ENCODE peak calls at places on chromosomes 11 and 22, in ten cellular contexts. One of them, this sample, is unnamed. For H3K9me3 and H3K4me1, the result is how much of the 10 kb centered on the place peaks cover.

GRCh38 chr11:122850076-122850631 is 11.9 kb downstream of the CRTAM start:
- DNase-seq in gastrocnemius medialis: no peak
- DNase-seq in effector memory CD4-positive, alpha-beta T cell: peak
- DNase-seq in lower lobe of right lung: no peak
- DNase-seq in endothelial cell of umbilical vein: no peak
- DNase-seq in cardiac muscle cell: peak
- DNase-seq in HCT116: no peak
- DNase-seq in ovary: no peak
- DNase-seq in neuronal stem cell: no peak
- DNase-seq in GM23248: peak
- DNase-seq in this sample: no peak

GRCh38 chr11:690738-691633 is 4.0 kb downstream of the DEAF1 start:
- DNase-seq in HCT116: no peak
- DNase-seq in neuronal stem cell: no peak
- DNase-seq in lower lobe of right lung: no peak
- DNase-seq in cardiac muscle cell: no peak
- DNase-seq in endothelial cell of umbilical vein: peak
- DNase-seq in GM23248: no peak
- DNase-seq in ovary: no peak
- DNase-seq in gastrocnemius medialis: no peak
- DNase-seq in effector memory CD4-positive, alpha-beta T cell: no peak
- DNase-seq in this sample: no peak

GRCh38 chr22:39266398-39267030 is 21.7 kb upstream of the PDGFB start:
- DNase-seq in effector memory CD4-positive, alpha-beta T cell: no peak
- DNase-seq in neuronal stem cell: no peak
- DNase-seq in cardiac muscle cell: no peak
- DNase-seq in endothelial cell of umbilical vein: no peak
- DNase-seq in GM23248: peak
- DNase-seq in gastrocnemius medialis: no peak
- DNase-seq in ovary: no peak
- DNase-seq in HCT116: no peak
- DNase-seq in lower lobe of right lung: no peak
- DNase-seq in this sample: no peak

GRCh38 chr11:45543808-45544422 is 121.5 kb downstream of the CHST1 start:
- DNase-seq in neuronal stem cell: peak
- DNase-seq in GM23248: peak
- DNase-seq in endothelial cell of umbilical vein: peak
- DNase-seq in HCT116: no peak
- DNase-seq in gastrocnemius medialis: no peak
- DNase-seq in ovary: no peak
- DNase-seq in cardiac muscle cell: peak
- DNase-seq in effector memory CD4-positive, alpha-beta T cell: no peak
- DNase-seq in lower lobe of right lung: no peak
- DNase-seq in this sample: no peak

GRCh38 chr11:57255618-57256017 is 18.6 kb upstream of the APLNR start:
- DNase-seq in gastrocnemius medialis: no peak
- DNase-seq in effector memory CD4-positive, alpha-beta T cell: no peak
- DNase-seq in HCT116: no peak
- DNase-seq in lower lobe of right lung: no peak
- DNase-seq in endothelial cell of umbilical vein: no peak
- DNase-seq in GM23248: peak
- DNase-seq in ovary: no peak
- DNase-seq in neuronal stem cell: no peak
- DNase-seq in cardiac muscle cell: no peak
- DNase-seq in this sample: no peak

GRCh38 chr11:45843158-45843924 is 3.9 kb upstream of the CRY2 start:
- DNase-seq in gastrocnemius medialis: peak
- DNase-seq in HCT116: peak
- DNase-seq in cardiac muscle cell: peak
- DNase-seq in ovary: peak
- DNase-seq in neuronal stem cell: peak
- DNase-seq in lower lobe of right lung: peak
- DNase-seq in effector memory CD4-positive, alpha-beta T cell: peak
- DNase-seq in endothelial cell of umbilical vein: peak
- DNase-seq in GM23248: peak
- DNase-seq in this sample: peak

GRCh38 chr11:47327949-47328348 is 24.6 kb downstream of the MYBPC3 start:
- DNase-seq in cardiac muscle cell: no peak
- DNase-seq in endothelial cell of umbilical vein: no peak
- DNase-seq in ovary: no peak
- DNase-seq in neuronal stem cell: no peak
- DNase-seq in GM23248: no peak
- DNase-seq in HCT116: no peak
- DNase-seq in gastrocnemius medialis: no peak
- DNase-seq in lower lobe of right lung: no peak
- DNase-seq in effector memory CD4-positive, alpha-beta T cell: no peak
- DNase-seq in this sample: no peak

GRCh38 chr11:30566482-30566881 is 19.7 kb downstream of the MPPED2 start:
- DNase-seq in HCT116: no peak
- DNase-seq in GM23248: no peak
- DNase-seq in neuronal stem cell: no peak
- DNase-seq in cardiac muscle cell: no peak
- DNase-seq in ovary: no peak
- DNase-seq in lower lobe of right lung: no peak
- DNase-seq in effector memory CD4-positive, alpha-beta T cell: no peak
- DNase-seq in endothelial cell of umbilical vein: no peak
- DNase-seq in gastrocnemius medialis: no peak
- DNase-seq in this sample: no peak

GRCh38 chr11:107808526-107808925 is 50.1 kb downstream of the SLC35F2 start:
- DNase-seq in gastrocnemius medialis: no peak
- DNase-seq in effector memory CD4-positive, alpha-beta T cell: no peak
- DNase-seq in HCT116: no peak
- DNase-seq in GM23248: no peak
- DNase-seq in cardiac muscle cell: no peak
- DNase-seq in lower lobe of right lung: no peak
- DNase-seq in endothelial cell of umbilical vein: no peak
- DNase-seq in ovary: no peak
- DNase-seq in neuronal stem cell: no peak
- DNase-seq in this sample: no peak

GRCh38 chr22:22787805-22788459 is 99.7 kb upstream of the IGLL5 start:
- DNase-seq in cardiac muscle cell: no peak
- DNase-seq in HCT116: peak
- DNase-seq in ovary: peak
- DNase-seq in GM23248: peak
- DNase-seq in endothelial cell of umbilical vein: peak
- DNase-seq in gastrocnemius medialis: no peak
- DNase-seq in neuronal stem cell: peak
- DNase-seq in effector memory CD4-positive, alpha-beta T cell: peak
- DNase-seq in lower lobe of right lung: peak
- DNase-seq in this sample: peak

GRCh38 chr22:29820941-29821789 is 16.9 kb downstream of the ASCC2 start:
- DNase-seq in effector memory CD4-positive, alpha-beta T cell: no peak
- DNase-seq in gastrocnemius medialis: no peak
- DNase-seq in GM23248: peak
- DNase-seq in neuronal stem cell: no peak
- DNase-seq in HCT116: peak
- DNase-seq in ovary: no peak
- DNase-seq in lower lobe of right lung: peak
- DNase-seq in cardiac muscle cell: peak
- DNase-seq in endothelial cell of umbilical vein: peak
- DNase-seq in this sample: peak

GRCh38 chr11:44321059-44321458 is 11.1 kb upstream of the ALX4 start:
- DNase-seq in GM23248: no peak
- DNase-seq in gastrocnemius medialis: no peak
- DNase-seq in effector memory CD4-positive, alpha-beta T cell: no peak
- DNase-seq in cardiac muscle cell: no peak
- DNase-seq in ovary: no peak
- DNase-seq in endothelial cell of umbilical vein: no peak
- DNase-seq in lower lobe of right lung: no peak
- DNase-seq in HCT116: no peak
- DNase-seq in neuronal stem cell: no peak
- DNase-seq in this sample: no peak

GRCh38 chr22:41482319-41482935 is 13.5 kb downstream of the ACO2 start:
- DNase-seq in GM23248: peak
- DNase-seq in gastrocnemius medialis: no peak
- DNase-seq in endothelial cell of umbilical vein: no peak
- DNase-seq in effector memory CD4-positive, alpha-beta T cell: no peak
- DNase-seq in lower lobe of right lung: no peak
- DNase-seq in neuronal stem cell: no peak
- DNase-seq in ovary: no peak
- DNase-seq in cardiac muscle cell: no peak
- DNase-seq in HCT116: no peak
- DNase-seq in this sample: no peak

GRCh38 chr11:2974272-2974671 is 17.9 kb downstream of the NAP1L4 start:
- DNase-seq in HCT116: no peak
- DNase-seq in lower lobe of right lung: no peak
- DNase-seq in GM23248: no peak
- DNase-seq in ovary: no peak
- DNase-seq in neuronal stem cell: no peak
- DNase-seq in endothelial cell of umbilical vein: no peak
- DNase-seq in cardiac muscle cell: no peak
- DNase-seq in gastrocnemius medialis: no peak
- DNase-seq in effector memory CD4-positive, alpha-beta T cell: no peak
- DNase-seq in this sample: no peak

GRCh38 chr11:130489027-130489584 is 40.7 kb downstream of the ADAMTS15 start:
- DNase-seq in neuronal stem cell: no peak
- DNase-seq in cardiac muscle cell: no peak
- DNase-seq in ovary: no peak
- DNase-seq in endothelial cell of umbilical vein: no peak
- DNase-seq in HCT116: no peak
- DNase-seq in gastrocnemius medialis: no peak
- DNase-seq in effector memory CD4-positive, alpha-beta T cell: no peak
- DNase-seq in lower lobe of right lung: no peak
- DNase-seq in GM23248: no peak
- DNase-seq in this sample: peak
- H3K27ac ChIP-seq in neuronal stem cell: no peak
- H3K27ac ChIP-seq in cardiac muscle cell: no peak
- H3K27ac ChIP-seq in ovary: no peak
- H3K27ac ChIP-seq in endothelial cell of umbilical vein: no peak
- H3K27ac ChIP-seq in HCT116: no peak
- H3K27ac ChIP-seq in gastrocnemius medialis: no peak
- H3K27ac ChIP-seq in effector memory CD4-positive, alpha-beta T cell: no peak
- H3K27ac ChIP-seq in lower lobe of right lung: no peak
- H3K27ac ChIP-seq in GM23248: no peak
- H3K27ac ChIP-seq in this sample: no peak

DNA sequence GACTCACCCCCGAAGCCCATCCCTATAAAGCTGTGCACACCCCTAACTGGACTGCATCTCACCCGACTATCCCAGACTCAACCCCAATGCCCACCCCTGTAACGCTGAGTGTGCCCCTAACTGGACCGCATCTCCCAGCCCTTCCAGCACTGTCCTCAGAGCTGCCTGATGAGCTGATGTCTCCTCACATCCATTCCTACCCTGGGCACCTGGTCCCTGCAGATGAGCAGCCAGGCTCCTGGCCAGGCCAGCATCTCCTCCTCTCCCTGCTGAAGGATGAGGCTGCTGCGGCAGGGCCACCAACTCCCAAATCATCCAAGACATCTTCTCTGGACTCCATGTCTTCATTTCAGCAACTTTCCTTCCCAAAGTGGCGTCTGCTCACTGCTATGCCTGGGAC is 332.1 kb downstream of the CTTN start:
- DNase-seq in endothelial cell of umbilical vein: no peak
- DNase-seq in lower lobe of right lung: no peak
- DNase-seq in cardiac muscle cell: no peak
- DNase-seq in ovary: no peak
- DNase-seq in gastrocnemius medialis: no peak
- DNase-seq in GM23248: no peak
- DNase-seq in neuronal stem cell: no peak
- DNase-seq in HCT116: no peak
- DNase-seq in effector memory CD4-positive, alpha-beta T cell: no peak
- DNase-seq in this sample: no peak
- H3K9me3 ChIP-seq in endothelial cell of umbilical vein: under half
- H3K9me3 ChIP-seq in lower lobe of right lung: under half
- H3K9me3 ChIP-seq in cardiac muscle cell: under half
- H3K9me3 ChIP-seq in ovary: under half
- H3K9me3 ChIP-seq in gastrocnemius medialis: under half
- H3K9me3 ChIP-seq in GM23248: under half
- H3K9me3 ChIP-seq in neuronal stem cell: under half
- H3K9me3 ChIP-seq in HCT116: under half
- H3K9me3 ChIP-seq in effector memory CD4-positive, alpha-beta T cell: under half
- H3K9me3 ChIP-seq in this sample: under half

GRCh38 chr11:79510948-79511347 is 70.1 kb upstream of the TENM4 start:
- DNase-seq in neuronal stem cell: no peak
- DNase-seq in HCT116: no peak
- DNase-seq in ovary: no peak
- DNase-seq in GM23248: no peak
- DNase-seq in gastrocnemius medialis: no peak
- DNase-seq in effector memory CD4-positive, alpha-beta T cell: no peak
- DNase-seq in endothelial cell of umbilical vein: no peak
- DNase-seq in lower lobe of right lung: no peak
- DNase-seq in cardiac muscle cell: peak
- DNase-seq in this sample: no peak
- H3K4me1 ChIP-seq in neuronal stem cell: under half
- H3K4me1 ChIP-seq in HCT116: under half
- H3K4me1 ChIP-seq in ovary: under half
- H3K4me1 ChIP-seq in GM23248: under half
- H3K4me1 ChIP-seq in gastrocnemius medialis: under half
- H3K4me1 ChIP-seq in effector memory CD4-positive, alpha-beta T cell: under half
- H3K4me1 ChIP-seq in endothelial cell of umbilical vein: under half
- H3K4me1 ChIP-seq in lower lobe of right lung: under half
- H3K4me1 ChIP-seq in cardiac muscle cell: under half
- H3K4me1 ChIP-seq in this sample: under half

GRCh38 chr11:133012803-133013202 is 519.5 kb downstream of the OPCML start:
- DNase-seq in neuronal stem cell: no peak
- DNase-seq in gastrocnemius medialis: no peak
- DNase-seq in GM23248: no peak
- DNase-seq in effector memory CD4-positive, alpha-beta T cell: no peak
- DNase-seq in endothelial cell of umbilical vein: no peak
- DNase-seq in HCT116: no peak
- DNase-seq in cardiac muscle cell: no peak
- DNase-seq in ovary: no peak
- DNase-seq in lower lobe of right lung: no peak
- DNase-seq in this sample: peak

GRCh38 chr11:133011604-133012003 is 520.7 kb downstream of the OPCML start:
- DNase-seq in lower lobe of right lung: no peak
- DNase-seq in effector memory CD4-positive, alpha-beta T cell: no peak
- DNase-seq in cardiac muscle cell: no peak
- DNase-seq in gastrocnemius medialis: no peak
- DNase-seq in HCT116: no peak
- DNase-seq in endothelial cell of umbilical vein: no peak
- DNase-seq in GM23248: no peak
- DNase-seq in ovary: no peak
- DNase-seq in neuronal stem cell: no peak
- DNase-seq in this sample: peak

GRCh38 chr11:133004369-133004768 is 527.9 kb downstream of the OPCML start:
- DNase-seq in cardiac muscle cell: no peak
- DNase-seq in lower lobe of right lung: no peak
- DNase-seq in ovary: no peak
- DNase-seq in neuronal stem cell: no peak
- DNase-seq in HCT116: no peak
- DNase-seq in GM23248: no peak
- DNase-seq in endothelial cell of umbilical vein: no peak
- DNase-seq in effector memory CD4-positive, alpha-beta T cell: no peak
- DNase-seq in gastrocnemius medialis: no peak
- DNase-seq in this sample: no peak

DNA sequence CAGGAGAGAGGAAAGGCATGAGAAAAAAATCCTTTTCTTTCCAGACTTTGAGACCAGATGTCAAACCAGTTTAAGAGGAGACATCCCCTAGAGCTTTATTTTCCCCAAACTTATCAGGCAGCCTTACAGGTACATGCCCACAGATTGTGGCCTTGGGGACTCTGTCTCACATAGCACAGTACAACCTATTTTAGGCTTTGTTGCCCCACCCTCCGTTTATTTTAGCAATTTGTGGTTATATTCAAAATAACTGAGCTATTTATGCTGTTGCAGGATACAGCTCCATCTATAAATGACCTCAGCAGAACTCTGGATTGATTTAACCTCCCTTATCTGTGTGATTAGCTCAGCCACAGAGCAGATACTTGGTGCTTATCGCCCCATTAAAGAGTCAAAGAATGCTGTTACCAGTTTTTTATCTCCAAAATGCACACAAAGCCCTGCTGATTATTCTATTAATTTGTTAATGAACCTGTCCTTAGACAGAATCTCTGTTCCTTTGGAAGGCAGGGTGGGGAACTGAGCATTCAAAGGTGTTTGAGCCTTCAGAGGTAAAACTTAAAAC is 525.2 kb downstream of the OPCML start:
- DNase-seq in cardiac muscle cell: no peak
- DNase-seq in HCT116: no peak
- DNase-seq in effector memory CD4-positive, alpha-beta T cell: no peak
- DNase-seq in endothelial cell of umbilical vein: no peak
- DNase-seq in neuronal stem cell: no peak
- DNase-seq in gastrocnemius medialis: no peak
- DNase-seq in GM23248: no peak
- DNase-seq in ovary: no peak
- DNase-seq in lower lobe of right lung: no peak
- DNase-seq in this sample: peak
- H3K27ac ChIP-seq in cardiac muscle cell: peak
- H3K27ac ChIP-seq in HCT116: no peak
- H3K27ac ChIP-seq in effector memory CD4-positive, alpha-beta T cell: no peak
- H3K27ac ChIP-seq in endothelial cell of umbilical vein: no peak
- H3K27ac ChIP-seq in neuronal stem cell: no peak
- H3K27ac ChIP-seq in gastrocnemius medialis: no peak
- H3K27ac ChIP-seq in GM23248: no peak
- H3K27ac ChIP-seq in ovary: no peak
- H3K27ac ChIP-seq in lower lobe of right lung: no peak
- H3K27ac ChIP-seq in this sample: no peak